ENCODE peak calls at places on chromosomes 4 and X, in six cellular contexts. One of them, this sample, is unnamed.

GRCh38 chr4:54625391-54625790 is 32.4 kb upstream of the KIT start:
- DNase-seq in HCEC 1CT: no peak
- DNase-seq in caudate nucleus: no peak
- DNase-seq in foreskin fibroblast: peak; percentile 14
- DNase-seq in epithelial cell of esophagus: no peak
- DNase-seq in AG20443: peak; percentile 22
- DNase-seq in this sample: no peak

GRCh38 chr4:169253904-169254303 is 16.9 kb downstream of the SH3RF1 start:
- DNase-seq in caudate nucleus: no peak
- DNase-seq in foreskin fibroblast: peak; percentile 85
- DNase-seq in AG20443: peak; percentile 37
- DNase-seq in HCEC 1CT: peak; percentile 82
- DNase-seq in epithelial cell of esophagus: peak; percentile 24
- DNase-seq in this sample: peak; percentile 93

GRCh38 chr4:88807499-88807898 is 109.9 kb upstream of the NAP1L5 start:
- DNase-seq in epithelial cell of esophagus: no peak
- DNase-seq in HCEC 1CT: no peak
- DNase-seq in foreskin fibroblast: no peak
- DNase-seq in AG20443: no peak
- DNase-seq in caudate nucleus: no peak
- DNase-seq in this sample: no peak

GRCh38 chr4:149914521-149915115 is 99.0 kb upstream of the IQCM start:
- DNase-seq in caudate nucleus: no peak
- DNase-seq in HCEC 1CT: peak; percentile 14
- DNase-seq in epithelial cell of esophagus: peak; percentile 61
- DNase-seq in foreskin fibroblast: peak; percentile 76
- DNase-seq in AG20443: peak; percentile 62
- DNase-seq in this sample: peak; percentile 75

GRCh38 chr4:4356106-4357041 is 30.5 kb upstream of the NSG1 start:
- DNase-seq in AG20443: no peak
- DNase-seq in foreskin fibroblast: no peak
- DNase-seq in epithelial cell of esophagus: no peak
- DNase-seq in HCEC 1CT: no peak
- DNase-seq in caudate nucleus: no peak
- DNase-seq in this sample: no peak

GRCh38 chr4:3291411-3291968 is 1.3 kb upstream of the RGS12 start:
- DNase-seq in caudate nucleus: no peak
- DNase-seq in foreskin fibroblast: no peak
- DNase-seq in HCEC 1CT: no peak
- DNase-seq in AG20443: no peak
- DNase-seq in epithelial cell of esophagus: peak; percentile 32
- DNase-seq in this sample: peak; percentile 13

GRCh38 chr4:37682701-37683401 is 3.3 kb downstream of the RELL1 start:
- DNase-seq in epithelial cell of esophagus: peak; percentile 17
- DNase-seq in AG20443: no peak
- DNase-seq in foreskin fibroblast: no peak
- DNase-seq in caudate nucleus: no peak
- DNase-seq in HCEC 1CT: no peak
- DNase-seq in this sample: peak; percentile 28

GRCh38 chr4:145781306-145781705 is 101.4 kb downstream of the C4orf51 start:
- DNase-seq in epithelial cell of esophagus: no peak
- DNase-seq in AG20443: no peak
- DNase-seq in HCEC 1CT: no peak
- DNase-seq in caudate nucleus: no peak
- DNase-seq in foreskin fibroblast: no peak
- DNase-seq in this sample: peak; percentile 9

GRCh38 chrX:21741378-21741777 is 16.5 kb downstream of the SMPX start:
- DNase-seq in AG20443: no peak
- DNase-seq in foreskin fibroblast: no peak
- DNase-seq in caudate nucleus: no peak
- DNase-seq in HCEC 1CT: no peak
- DNase-seq in epithelial cell of esophagus: no peak
- DNase-seq in this sample: no peak

GRCh38 chr4:67713531-67714247 is 12.7 kb upstream of the UBA6 start:
- DNase-seq in foreskin fibroblast: peak; percentile 48
- DNase-seq in HCEC 1CT: peak; percentile 49
- DNase-seq in caudate nucleus: no peak
- DNase-seq in AG20443: no peak
- DNase-seq in epithelial cell of esophagus: peak; percentile 86
- DNase-seq in this sample: peak; percentile 74

GRCh38 chr4:183348706-183349659 is 26.8 kb upstream of the CLDN24 start:
- DNase-seq in HCEC 1CT: peak; percentile 74
- DNase-seq in foreskin fibroblast: peak; percentile 98
- DNase-seq in AG20443: peak; percentile 88
- DNase-seq in caudate nucleus: no peak
- DNase-seq in epithelial cell of esophagus: peak; percentile 35
- DNase-seq in this sample: peak; percentile 97

GRCh38 chr4:66591968-66592367 is 921.7 kb upstream of the EPHA5 start:
- DNase-seq in foreskin fibroblast: no peak
- DNase-seq in caudate nucleus: no peak
- DNase-seq in AG20443: no peak
- DNase-seq in epithelial cell of esophagus: no peak
- DNase-seq in HCEC 1CT: no peak
- DNase-seq in this sample: no peak

GRCh38 chr4:176964116-176964691 is 171.5 kb upstream of the VEGFC start:
- DNase-seq in AG20443: no peak
- DNase-seq in epithelial cell of esophagus: peak; percentile 59
- DNase-seq in foreskin fibroblast: no peak
- DNase-seq in HCEC 1CT: peak; percentile 4
- DNase-seq in caudate nucleus: no peak
- DNase-seq in this sample: peak; percentile 24